ENCODE peak calls at places on chromosomes 4 and X, in eight cellular contexts. P, Q, E, Y, J, W, V and K are unnamed samples.

GRCh38 chr4:1087371-1087770 is 26.0 kb downstream of the RNF212 start:
- DNase-seq in J (no peak), Y (no peak), E (no peak), Q (no peak), V (no peak), W (no peak), P (no peak), K (no peak)

GRCh38 chrX:102138064-102138463 is 4.2 kb downstream of the TCEAL6 start:
- DNase-seq in W (no peak), Q (no peak), J (no peak), V (no peak), E (no peak), Y (no peak), P (no peak), K (no peak)

GRCh38 chrX:71107762-71108360 is 1.3 kb upstream of the CXorf65 start:
- DNase-seq in W (no peak), P (no peak), Y (no peak), E (no peak), V (no peak), J (no peak), Q (no peak), K (no peak)

GRCh38 chr4:109414938-109415337 is 18.7 kb upstream of the SEC24B start:
- DNase-seq in V (no peak), W (no peak), Q (no peak), Y (peak; percentile 46), E (no peak), J (peak; percentile 32), P (no peak), K (no peak)

GRCh38 chr4:186809070-186809469 is 85.4 kb upstream of the FAT1 start:
- DNase-seq in E (no peak), W (no peak), V (no peak), J (no peak), Y (no peak), Q (no peak), P (no peak), K (no peak)

GRCh38 chr4:4866124-4866832 is 6.8 kb downstream of the MSX1 start:
- DNase-seq in P (no peak), E (peak; percentile 51), V (no peak), Q (no peak), J (no peak), Y (peak; percentile 27), W (no peak), K (no peak)

GRCh38 chrX:154296731-154297130 is 1.1 kb downstream of the TKTL1 start:
- DNase-seq in W (no peak), V (no peak), E (no peak), Q (no peak), Y (no peak), P (no peak), J (no peak), K (no peak)

GRCh38 chr4:119020158-119020557 is 115.5 kb upstream of the MYOZ2 start:
- DNase-seq in P (no peak), E (no peak), V (no peak), J (peak; percentile 69), Y (no peak), W (no peak), Q (no peak), K (no peak)

GRCh38 chrX:77640702-77641101 is 145.3 kb downstream of the ATRX start:
- DNase-seq in J (no peak), P (no peak), E (no peak), Y (no peak), V (no peak), W (no peak), Q (no peak), K (no peak)

GRCh38 chr4:117700111-117700892 is 334.0 kb upstream of the NDST3 start:
- DNase-seq in Y (no peak), J (no peak), P (no peak), Q (no peak), V (no peak), E (no peak), W (no peak), K (no peak)

GRCh38 chrX:48580662-48581061 is 6.4 kb downstream of the RBM3 start:
- DNase-seq in W (no peak), Y (no peak), J (no peak), V (no peak), Q (no peak), E (no peak), P (no peak), K (no peak)

GRCh38 chrX:72131317-72132294 is at the start of gene RTL5:
- DNase-seq in W (peak; percentile 67), Q (no peak), P (peak; percentile 71), Y (peak; percentile 85), J (peak; percentile 78), E (peak; percentile 55), V (peak; percentile 93), K (peak; percentile 52)